ENCODE peak calls at places on chromosome 1, in four cellular contexts. One of them, this sample, is unnamed. For H3K27me3 and H3K4me1, the result is how much of the 10 kb centered on the place peaks cover.

GRCh38 chr1:180522204-180522497 is 19.8 kb upstream of the ACBD6 start:
- DNase-seq in heart left ventricle: no peak
- DNase-seq in gastrocnemius medialis: no peak
- DNase-seq in stomach: no peak
- DNase-seq in this sample: no peak

GRCh38 chr1:234573711-234574299 is 36.2 kb downstream of the IRF2BP2 start:
- DNase-seq in stomach: no peak
- DNase-seq in heart left ventricle: no peak
- DNase-seq in gastrocnemius medialis: no peak
- DNase-seq in this sample: no peak

GRCh38 chr1:154344977-154345837 is 19.9 kb downstream of the ATP8B2 start:
- DNase-seq in heart left ventricle: no peak
- DNase-seq in gastrocnemius medialis: no peak
- DNase-seq in stomach: peak
- DNase-seq in this sample: no peak

GRCh38 chr1:215156232-215156631 is 73.7 kb downstream of the KCNK2 start:
- DNase-seq in gastrocnemius medialis: no peak
- DNase-seq in stomach: no peak
- DNase-seq in heart left ventricle: no peak
- DNase-seq in this sample: no peak

GRCh38 chr1:154682252-154682651 is 74.3 kb upstream of the ADAR start:
- DNase-seq in stomach: no peak
- DNase-seq in heart left ventricle: no peak
- DNase-seq in gastrocnemius medialis: no peak
- DNase-seq in this sample: no peak

GRCh38 chr1:23837905-23838304 is 12.7 kb upstream of the HMGCL start:
- DNase-seq in stomach: no peak
- DNase-seq in heart left ventricle: no peak
- DNase-seq in gastrocnemius medialis: no peak
- DNase-seq in this sample: no peak

GRCh38 chr1:2378441-2378851 is 12.9 kb downstream of the MORN1 start:
- DNase-seq in stomach: no peak
- DNase-seq in heart left ventricle: peak
- DNase-seq in gastrocnemius medialis: no peak
- DNase-seq in this sample: no peak

GRCh38 chr1:232226197-232226681 is 403.7 kb downstream of the SIPA1L2 start:
- DNase-seq in stomach: no peak
- DNase-seq in gastrocnemius medialis: no peak
- DNase-seq in heart left ventricle: no peak
- DNase-seq in this sample: no peak

GRCh38 chr1:115764541-115764940 is 4.0 kb downstream of the CASQ2 start:
- DNase-seq in gastrocnemius medialis: no peak
- DNase-seq in heart left ventricle: no peak
- DNase-seq in stomach: peak
- DNase-seq in this sample: no peak

GRCh38 chr1:112285311-112285710 is 110.7 kb upstream of the CTTNBP2NL start:
- DNase-seq in stomach: no peak
- DNase-seq in gastrocnemius medialis: no peak
- DNase-seq in heart left ventricle: no peak
- DNase-seq in this sample: no peak

GRCh38 chr1:150549496-150550221 is 451 bp downstream of the ADAMTSL4 start:
- DNase-seq in gastrocnemius medialis: no peak
- DNase-seq in heart left ventricle: no peak
- DNase-seq in stomach: no peak
- DNase-seq in this sample: peak

GRCh38 chr1:32240140-32240951 is 6.7 kb upstream of the FAM167B start:
- DNase-seq in stomach: peak
- DNase-seq in gastrocnemius medialis: no peak
- DNase-seq in heart left ventricle: peak
- DNase-seq in this sample: peak
- TF ChIP-seq POLR2A in stomach: no peak
- TF ChIP-seq POLR2A in gastrocnemius medialis: peak
- TF ChIP-seq POLR2A in heart left ventricle: peak
- TF ChIP-seq POLR2A in this sample: peak

GRCh38 chr1:31617218-31617916 is at the start of gene HCRTR1:
- DNase-seq in heart left ventricle: no peak
- DNase-seq in stomach: no peak
- DNase-seq in gastrocnemius medialis: no peak
- DNase-seq in this sample: no peak
- H3K27me3 ChIP-seq in heart left ventricle: under half
- H3K27me3 ChIP-seq in stomach: under half
- H3K27me3 ChIP-seq in gastrocnemius medialis: under half
- H3K27me3 ChIP-seq in this sample: under half

DNA sequence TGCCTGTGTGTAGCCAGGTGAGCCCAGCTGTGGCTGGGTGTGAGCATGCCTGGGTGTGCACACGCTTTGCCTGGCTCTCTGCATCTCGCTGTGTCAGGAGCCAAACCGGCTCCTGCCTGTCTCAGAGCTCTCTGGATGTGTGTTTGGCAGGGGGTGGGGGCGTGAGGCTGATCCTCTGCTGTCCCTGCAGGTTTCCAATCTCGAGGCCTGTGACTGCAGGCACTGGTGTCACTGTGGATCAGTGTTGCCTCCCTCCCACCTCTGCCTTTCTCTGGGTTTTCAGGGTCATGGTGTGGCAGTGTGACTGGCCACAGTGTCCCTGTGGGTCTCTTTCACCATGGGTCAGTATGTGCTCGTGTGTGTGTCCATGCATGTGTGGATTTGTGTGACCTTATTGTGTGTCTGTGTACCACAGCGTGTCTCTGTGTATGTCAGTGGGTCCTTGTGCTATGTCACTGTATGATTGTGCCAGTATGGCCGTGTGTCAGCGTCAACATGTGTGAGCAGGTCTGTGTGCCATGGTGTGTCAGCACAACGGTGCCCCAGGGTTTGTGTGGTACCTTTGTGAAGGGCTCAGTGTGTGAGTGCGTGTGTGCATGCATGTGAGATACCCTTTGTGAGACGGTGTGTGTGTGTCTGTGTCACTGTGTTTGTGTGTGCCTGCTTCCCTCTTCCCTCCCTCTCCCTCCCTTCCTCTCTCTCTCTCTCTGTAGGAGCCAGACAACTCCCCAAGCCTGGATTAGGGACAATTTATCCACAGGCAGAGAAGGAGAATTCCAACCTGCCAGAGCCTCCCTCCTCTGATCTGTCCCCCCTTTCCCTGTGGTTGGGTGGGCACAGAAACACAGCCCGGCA is 43.4 kb downstream of the AHDC1 start:
- DNase-seq in heart left ventricle: no peak
- DNase-seq in gastrocnemius medialis: no peak
- DNase-seq in stomach: no peak
- DNase-seq in this sample: no peak
- H3K4me1 ChIP-seq in heart left ventricle: half or more
- H3K4me1 ChIP-seq in gastrocnemius medialis: half or more
- H3K4me1 ChIP-seq in stomach: half or more
- H3K4me1 ChIP-seq in this sample: half or more

GRCh38 chr1:47437518-47438320 is at the start of gene FOXD2:
- DNase-seq in stomach: peak
- DNase-seq in gastrocnemius medialis: peak
- DNase-seq in heart left ventricle: peak
- DNase-seq in this sample: peak
- TF ChIP-seq POLR2A in stomach: no peak
- TF ChIP-seq POLR2A in gastrocnemius medialis: peak
- TF ChIP-seq POLR2A in heart left ventricle: peak
- TF ChIP-seq POLR2A in this sample: peak

GRCh38 chr1:110673197-110673701 is 1.5 kb downstream of the KCNA3 start:
- DNase-seq in gastrocnemius medialis: no peak
- DNase-seq in heart left ventricle: no peak
- DNase-seq in stomach: no peak
- DNase-seq in this sample: no peak
- H3K27me3 ChIP-seq in gastrocnemius medialis: under half
- H3K27me3 ChIP-seq in heart left ventricle: half or more
- H3K27me3 ChIP-seq in stomach: under half
- H3K27me3 ChIP-seq in this sample: under half

DNA sequence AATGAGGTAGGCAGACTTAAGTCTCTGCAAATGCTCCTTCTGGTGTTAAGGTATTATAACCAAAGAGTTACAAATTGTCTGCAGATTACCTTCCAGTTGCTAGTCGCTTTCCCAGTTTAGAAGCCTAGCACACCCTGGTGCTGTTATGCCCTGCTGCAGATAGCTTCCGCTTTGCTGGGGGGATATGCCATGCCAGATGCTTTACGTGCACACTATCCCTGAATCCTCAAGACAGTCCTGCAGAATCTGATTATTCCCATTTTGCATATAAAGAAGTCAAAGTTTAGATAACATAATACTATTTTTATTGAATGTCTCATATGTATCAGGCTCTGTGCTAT is 166.5 kb downstream of the DHRS3 start:
- DNase-seq in gastrocnemius medialis: no peak
- DNase-seq in heart left ventricle: no peak
- DNase-seq in stomach: no peak
- DNase-seq in this sample: no peak
- H3K4me1 ChIP-seq in gastrocnemius medialis: half or more
- H3K4me1 ChIP-seq in heart left ventricle: half or more
- H3K4me1 ChIP-seq in stomach: half or more
- H3K4me1 ChIP-seq in this sample: under half

GRCh38 chr1:203673550-203674411 is 47.1 kb downstream of the ATP2B4 start:
- DNase-seq in gastrocnemius medialis: no peak
- DNase-seq in stomach: peak
- DNase-seq in heart left ventricle: peak
- DNase-seq in this sample: peak
- TF ChIP-seq POLR2A in gastrocnemius medialis: no peak
- TF ChIP-seq POLR2A in stomach: no peak
- TF ChIP-seq POLR2A in heart left ventricle: no peak
- TF ChIP-seq POLR2A in this sample: no peak

This sample was measured in uterus.